ENCODE peak calls at places on chromosomes 3 and 15, in four cellular contexts. C, E, H and P are unnamed samples.

GRCh38 chr15:64571857-64572291 is 111.5 kb downstream of the ZNF609 start:
- DNase-seq in C (no peak), H (no peak), E (no peak), P (no peak)

GRCh38 chr15:74036271-74037170 is 42.0 kb downstream of the PML start:
- DNase-seq in E (peak; percentile 62), C (peak; percentile 83), H (peak; percentile 71), P (peak; percentile 83)

GRCh38 chr3:58065700-58066167 is 57.5 kb downstream of the FLNB start:
- DNase-seq in H (no peak), C (no peak), E (no peak), P (no peak)

GRCh38 chr15:81108427-81108826 is 25.6 kb upstream of the CFAP161 start:
- DNase-seq in C (peak; percentile 10), E (no peak), H (no peak), P (no peak)

GRCh38 chr3:88031543-88032148 is 27.2 kb downstream of the CGGBP1 start:
- DNase-seq in C (peak; percentile 39), E (no peak), H (no peak), P (no peak)

GRCh38 chr3:45906681-45907220 is 20.4 kb downstream of the CCR9 start:
- DNase-seq in H (no peak), E (no peak), C (peak; percentile 70), P (peak; percentile 20)

GRCh38 chr3:27533718-27534578 is 49.8 kb upstream of the SLC4A7 start:
- DNase-seq in E (peak; percentile 16), H (peak; percentile 61), C (peak; percentile 94), P (no peak)

GRCh38 chr3:130733236-130733884 is 13.3 kb downstream of the PIK3R4 start:
- DNase-seq in H (no peak), C (peak; percentile 63), E (no peak), P (no peak)

DNA sequence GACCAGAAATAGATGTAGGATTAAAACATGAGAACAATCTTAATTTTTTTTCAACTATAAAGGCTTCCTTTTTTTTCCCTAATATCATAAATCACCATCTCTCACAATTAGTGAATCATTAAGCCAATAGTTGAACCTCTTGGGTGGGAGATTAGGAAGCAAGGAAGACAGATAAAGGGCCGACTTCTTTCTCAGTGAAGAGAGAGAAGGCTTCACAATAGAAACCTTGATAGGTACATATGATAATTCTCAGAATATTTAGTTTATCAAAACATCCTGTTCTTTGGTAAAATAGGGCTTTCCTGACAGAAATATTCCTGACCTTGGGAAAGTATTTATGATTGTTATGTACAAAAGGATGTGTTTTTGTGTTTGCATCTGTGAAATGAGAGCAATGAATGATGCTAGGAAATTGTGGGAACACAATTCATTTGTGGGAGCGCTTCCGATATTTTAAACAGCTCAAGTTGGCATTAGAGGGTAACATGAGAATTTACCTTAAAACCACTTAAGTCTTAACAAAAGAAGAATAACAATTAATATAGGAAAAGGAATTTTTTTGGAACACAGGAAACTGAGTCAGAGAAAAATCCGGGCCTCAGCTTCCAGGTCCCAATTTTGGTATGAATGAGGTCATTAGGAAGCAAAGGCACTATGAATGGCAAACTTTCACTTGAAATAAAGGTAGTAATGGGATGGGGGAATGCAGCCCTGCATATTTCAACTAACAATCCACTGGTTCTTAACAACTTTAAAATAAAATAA is 263.2 kb upstream of the TGFBR2 start:
- DNase-seq in E (no peak), C (no peak), H (no peak), P (no peak)
- H3K27ac ChIP-seq in E (peak overlapping the region; percentile 5), C (no peak overlapping the region), H (peak overlapping the region; percentile 6), P (no peak overlapping the region)

DNA sequence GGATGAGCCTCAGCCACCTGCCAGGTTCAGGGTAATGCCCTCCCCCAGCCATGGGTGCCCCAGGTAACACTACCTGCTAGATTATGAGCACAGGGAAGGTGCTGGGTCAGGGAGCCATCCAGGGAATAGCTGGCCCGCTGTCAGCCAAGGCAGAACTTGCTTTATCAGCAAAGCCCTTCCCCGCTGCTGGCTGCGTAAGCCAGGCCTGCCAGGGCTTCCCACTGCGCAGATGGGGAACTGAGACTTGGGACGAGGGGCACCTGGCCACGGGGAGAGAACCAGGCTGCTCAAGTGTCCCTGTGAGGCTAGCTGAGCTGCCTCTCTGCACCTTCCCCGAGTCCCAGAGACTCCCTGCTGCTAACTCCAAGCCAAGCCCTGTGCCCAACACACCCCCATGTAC is 45.4 kb downstream of the CACNA2D2 start:
- DNase-seq in H (no peak), C (no peak), E (no peak), P (no peak)
- H3K27ac ChIP-seq in H (no peak overlapping the region), C (no peak overlapping the region), E (no peak overlapping the region), P (no peak overlapping the region)

DNA sequence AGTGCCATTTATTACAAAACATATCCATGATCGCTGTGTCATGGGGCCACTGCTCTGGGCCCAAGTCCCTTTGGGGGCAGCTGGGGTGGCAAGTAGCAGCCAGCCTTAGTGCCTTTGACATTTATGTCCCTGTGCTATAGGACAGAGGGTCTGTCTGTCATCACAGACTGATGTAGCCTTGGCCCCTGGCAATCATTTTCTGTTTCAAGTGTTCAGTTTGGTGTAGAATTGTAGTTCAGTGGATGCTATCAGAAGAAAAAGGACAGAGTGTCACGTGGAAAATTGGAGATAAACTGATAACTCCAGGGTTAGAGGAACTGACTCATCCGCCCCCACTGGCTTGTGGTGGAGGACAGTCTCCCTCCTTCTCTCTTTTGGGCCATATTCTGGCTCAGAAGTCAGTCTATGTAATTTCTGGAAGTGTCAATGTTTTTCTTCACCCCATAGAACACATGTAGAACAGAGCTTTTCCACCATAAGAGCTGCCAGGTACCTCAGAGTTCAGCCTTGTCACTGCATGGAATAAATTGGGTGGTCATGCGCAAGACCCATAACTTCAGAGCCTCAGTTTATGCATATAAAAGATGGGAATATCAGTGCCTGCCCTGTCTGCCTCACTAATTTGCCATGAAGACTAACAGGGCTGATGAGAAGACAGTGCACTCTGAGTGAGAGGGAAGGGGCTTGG is 4.5 kb upstream of the MRPS22 start:
- DNase-seq in H (no peak), E (no peak), C (peak; percentile 19), P (no peak)
- H3K27ac ChIP-seq in H (no peak overlapping the region), E (no peak overlapping the region), C (no peak overlapping the region), P (no peak overlapping the region)

GRCh38 chr3:175150812-175151411 is 291.8 kb downstream of the NAALADL2 start:
- DNase-seq in E (no peak), C (no peak), H (no peak), P (no peak)
- H3K27ac ChIP-seq in E (no peak overlapping the region), C (no peak overlapping the region), H (no peak overlapping the region), P (no peak overlapping the region)

DNA sequence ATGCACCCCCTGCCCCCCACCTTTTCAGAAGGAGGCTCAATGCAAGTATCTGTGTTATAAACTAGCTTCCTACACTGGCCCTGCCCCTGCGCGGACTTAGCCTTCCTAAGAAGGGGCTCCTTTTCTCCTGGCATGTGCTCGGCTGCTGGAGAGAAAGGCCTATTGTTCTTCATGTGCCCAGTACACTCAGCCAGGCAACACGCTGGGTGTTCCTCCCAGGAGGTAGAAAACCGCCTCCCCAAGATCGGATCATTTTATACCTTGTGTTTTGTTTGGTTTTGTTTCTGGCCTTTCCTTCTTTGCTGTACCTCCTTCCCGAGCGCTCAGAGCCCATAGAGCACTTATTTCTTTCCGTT is 30.2 kb downstream of the CCNL1 start:
- DNase-seq in E (no peak), H (no peak), C (peak; percentile 50), P (peak; percentile 78)
- H3K27ac ChIP-seq in E (peak overlapping the region; percentile 89), H (peak overlapping the region; percentile 68), C (peak overlapping the region; percentile 74), P (peak overlapping the region; percentile 86)

DNA sequence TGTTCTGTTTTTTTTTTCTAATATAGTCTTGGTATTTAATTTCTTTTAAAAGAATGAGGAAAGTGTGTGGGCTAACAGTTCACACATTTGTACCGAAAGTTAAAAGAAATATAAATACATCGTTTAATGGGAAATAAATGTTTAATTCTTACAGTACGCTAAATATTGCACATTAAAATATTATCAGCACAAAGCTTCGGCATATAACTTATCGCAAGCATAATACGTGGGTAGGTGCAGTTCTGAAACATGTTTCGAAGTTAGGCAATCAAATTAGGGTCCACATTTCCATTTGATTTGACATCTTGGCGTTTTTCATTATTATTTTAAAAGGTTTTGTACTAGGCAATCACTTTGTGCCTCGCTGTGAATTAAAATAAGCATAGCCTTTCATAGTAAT is 41.3 kb downstream of the VGLL4 start:
- DNase-seq in H (no peak), E (no peak), C (no peak), P (no peak)
- H3K27ac ChIP-seq in H (peak overlapping the region; percentile 94), E (peak overlapping the region; percentile 92), C (peak overlapping the region; percentile 92), P (peak overlapping the region; percentile 36)

DNA sequence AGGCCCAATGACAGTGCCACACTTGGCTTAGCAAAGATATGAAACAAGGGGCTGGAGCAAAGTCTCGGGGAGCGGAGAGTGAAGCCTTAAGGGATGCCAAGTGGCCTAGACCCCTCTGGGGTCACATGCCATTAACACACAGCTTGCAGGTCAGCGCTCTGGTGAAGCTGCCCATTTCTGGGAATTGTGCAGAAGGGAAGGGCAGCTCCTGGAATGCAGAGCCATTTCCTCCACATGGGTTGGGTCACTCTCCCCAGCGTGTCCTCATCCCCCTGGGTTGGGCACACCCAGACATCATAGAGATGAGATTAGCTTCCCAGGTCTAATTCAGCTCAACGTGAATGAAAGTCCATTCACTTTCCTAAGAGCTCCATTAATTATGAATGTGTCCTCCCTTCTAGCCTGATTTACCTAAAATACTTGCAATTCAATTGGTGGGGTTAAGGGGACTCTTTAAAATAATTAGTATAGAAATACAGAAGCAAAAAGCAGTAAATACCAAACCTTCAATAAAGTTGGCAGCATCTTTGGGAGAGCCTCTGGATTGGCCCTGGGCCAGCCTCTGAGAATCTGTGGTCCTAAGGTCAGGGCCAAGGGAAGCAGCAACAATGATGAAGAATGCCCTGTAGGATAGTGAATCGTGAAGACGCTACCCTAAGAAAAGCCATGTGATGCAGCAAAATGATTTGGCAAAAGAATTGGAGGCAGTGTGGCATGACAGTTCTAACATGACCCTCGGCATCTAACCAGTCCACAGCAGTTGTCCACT is 17.8 kb downstream of the MRAS start:
- DNase-seq in C (no peak), E (no peak), H (no peak), P (no peak)
- H3K27ac ChIP-seq in C (no peak overlapping the region), E (peak overlapping the region; percentile 91), H (peak overlapping the region; percentile 85), P (no peak overlapping the region)

GRCh38 chr15:55588818-55589122 is 625 bp upstream of the PYGO1 start:
- DNase-seq in E (no peak), C (no peak), H (no peak), P (peak; percentile 45)
- H3K27ac ChIP-seq in E (peak overlapping the region; percentile 78), C (peak overlapping the region; percentile 89), H (no peak overlapping the region), P (peak overlapping the region; percentile 64)